ENCODE peak calls at places on chromosomes 1 and 21, in four cellular contexts. I, E, J and N are unnamed samples.

GRCh38 chr1:222370911-222371717 is 176.8 kb downstream of the HHIPL2 start:
- DNase-seq in J (no peak), E (no peak), I (no peak), N (no peak)

GRCh38 chr1:206002160-206002559 is 1.0 kb downstream of the RAB7B start:
- DNase-seq in I (no peak), E (no peak), J (no peak), N (no peak)

GRCh38 chr1:111672338-111672737 is 52.7 kb downstream of the RAP1A start:
- DNase-seq in E (no peak), J (no peak), I (no peak), N (no peak)

GRCh38 chr1:163048970-163049680 is 20.0 kb upstream of the RGS4 start:
- DNase-seq in E (no peak), I (no peak), J (no peak), N (no peak)

GRCh38 chr1:180507826-180508724 is 5.7 kb upstream of the ACBD6 start:
- DNase-seq in E (no peak), J (no peak), I (no peak), N (no peak)

GRCh38 chr1:226845624-226846023 is 24.8 kb upstream of the PSEN2 start:
- DNase-seq in E (no peak), I (no peak), J (no peak), N (no peak)

GRCh38 chr21:17988038-17988437 is 168.9 kb upstream of the C21orf91 start:
- DNase-seq in J (no peak), I (no peak), E (no peak), N (no peak)

GRCh38 chr1:238558156-238558555 is 667.4 kb upstream of the ZP4 start:
- DNase-seq in J (no peak), I (no peak), E (no peak), N (no peak)

GRCh38 chr1:54125671-54126070 is 27.1 kb downstream of the CDCP2 start:
- DNase-seq in J (peak), I (peak), E (no peak), N (no peak)

GRCh38 chr1:215606564-215607168 is 39.6 kb downstream of the KCTD3 start:
- DNase-seq in J (no peak), I (no peak), E (no peak), N (no peak)

GRCh38 chr1:91937613-91938012 is 11.6 kb upstream of the BRDT start:
- DNase-seq in E (no peak), J (no peak), I (no peak), N (no peak)

GRCh38 chr1:111334169-111334568 is 43.5 kb downstream of the CHIA start:
- DNase-seq in E (peak), I (no peak), J (peak), N (no peak)

GRCh38 chr1:186781731-186782130 is 47.0 kb upstream of the PLA2G4A start:
- DNase-seq in I (no peak), E (no peak), J (no peak), N (no peak)

GRCh38 chr1:19437911-19438310 is 47.4 kb downstream of the CAPZB start:
- DNase-seq in I (peak), E (no peak), J (peak), N (no peak)

GRCh38 chr1:87951852-87952251 is 623.2 kb downstream of the LMO4 start:
- DNase-seq in J (no peak), E (no peak), I (no peak), N (no peak)

GRCh38 chr1:13823126-13823880 is 123.3 kb downstream of the PRDM2 start:
- DNase-seq in J (no peak), E (no peak), I (no peak), N (no peak)

GRCh38 chr1:75855010-75855409 is 58.3 kb downstream of the MSH4 start:
- DNase-seq in E (no peak), J (no peak), I (no peak), N (no peak)

GRCh38 chr1:169538998-169539871 is 47.0 kb downstream of the F5 start:
- DNase-seq in J (no peak), I (no peak), E (no peak), N (no peak)

GRCh38 chr1:24878775-24879742 is 51.0 kb downstream of the RUNX3 start:
- DNase-seq in J (peak), I (no peak), E (no peak), N (peak)

GRCh38 chr1:3539707-3540425 is 71.4 kb downstream of the MEGF6 start:
- DNase-seq in J (no peak), I (peak), E (no peak), N (no peak)

GRCh38 chr21:33240404-33240803 is 10.7 kb downstream of the IFNAR2 start:
- DNase-seq in E (no peak), I (no peak), J (no peak), N (no peak)

GRCh38 chr1:66182551-66183178 is 351.3 kb upstream of the SGIP1 start:
- DNase-seq in I (no peak), E (no peak), J (no peak), N (no peak)

GRCh38 chr1:181112071-181112929 is 23.8 kb downstream of the IER5 start:
- DNase-seq in I (peak), E (no peak), J (peak), N (no peak)

GRCh38 chr1:115555446-115555845 is 86.3 kb upstream of the VANGL1 start:
- DNase-seq in I (no peak), J (no peak), E (no peak), N (no peak)

GRCh38 chr1:104195395-104195794 is 445.7 kb downstream of the AMY1C start:
- DNase-seq in I (no peak), J (no peak), E (no peak), N (no peak)

GRCh38 chr1:32269744-32270143 is 18.7 kb downstream of the LCK start:
- DNase-seq in J (no peak), E (no peak), I (no peak), N (no peak)

GRCh38 chr1:32448773-32449456 is 16.0 kb upstream of the ZBTB8B start:
- DNase-seq in E (no peak), I (no peak), J (no peak), N (no peak)

GRCh38 chr1:165827199-165828102 is at the start of gene UCK2:
- DNase-seq in E (peak), J (peak), I (peak), N (peak)

GRCh38 chr1:26190373-26190987 is at the start of gene CATSPER4:
- DNase-seq in J (no peak), I (peak), E (no peak), N (no peak)

GRCh38 chr1:22830131-22830566 is 119.5 kb downstream of the EPHB2 start:
- DNase-seq in J (no peak), I (no peak), E (no peak), N (no peak)

GRCh38 chr1:230636575-230637163 is 5.6 kb upstream of the COG2 start:
- DNase-seq in J (no peak), E (no peak), I (no peak), N (no peak)

GRCh38 chr1:23915470-23915869 is 2.3 kb upstream of the CNR2 start:
- DNase-seq in E (no peak), I (no peak), J (no peak), N (no peak)

GRCh38 chr1:19436716-19437476 is 48.4 kb downstream of the CAPZB start:
- DNase-seq in I (peak), E (no peak), J (peak), N (no peak)

GRCh38 chr21:46424062-46424591 is 34.6 kb upstream of the DIP2A start:
- DNase-seq in I (no peak), J (no peak), E (peak), N (peak)

GRCh38 chr1:69278923-69279322 is 288.8 kb upstream of the LRRC7 start:
- DNase-seq in I (no peak), J (no peak), E (no peak), N (no peak)

GRCh38 chr1:212700892-212701819 is 1.5 kb upstream of the BATF3 start:
- DNase-seq in E (peak), I (peak), J (peak), N (no peak)

GRCh38 chr1:113018911-113019310 is 54.1 kb upstream of the LRIG2 start:
- DNase-seq in I (no peak), E (no peak), J (no peak), N (no peak)

GRCh38 chr1:113027449-113027848 is 45.5 kb upstream of the LRIG2 start:
- DNase-seq in I (no peak), J (no peak), E (no peak), N (no peak)

GRCh38 chr1:113027008-113027407 is 46.0 kb upstream of the LRIG2 start:
- DNase-seq in I (no peak), J (no peak), E (no peak), N (no peak)

DNA sequence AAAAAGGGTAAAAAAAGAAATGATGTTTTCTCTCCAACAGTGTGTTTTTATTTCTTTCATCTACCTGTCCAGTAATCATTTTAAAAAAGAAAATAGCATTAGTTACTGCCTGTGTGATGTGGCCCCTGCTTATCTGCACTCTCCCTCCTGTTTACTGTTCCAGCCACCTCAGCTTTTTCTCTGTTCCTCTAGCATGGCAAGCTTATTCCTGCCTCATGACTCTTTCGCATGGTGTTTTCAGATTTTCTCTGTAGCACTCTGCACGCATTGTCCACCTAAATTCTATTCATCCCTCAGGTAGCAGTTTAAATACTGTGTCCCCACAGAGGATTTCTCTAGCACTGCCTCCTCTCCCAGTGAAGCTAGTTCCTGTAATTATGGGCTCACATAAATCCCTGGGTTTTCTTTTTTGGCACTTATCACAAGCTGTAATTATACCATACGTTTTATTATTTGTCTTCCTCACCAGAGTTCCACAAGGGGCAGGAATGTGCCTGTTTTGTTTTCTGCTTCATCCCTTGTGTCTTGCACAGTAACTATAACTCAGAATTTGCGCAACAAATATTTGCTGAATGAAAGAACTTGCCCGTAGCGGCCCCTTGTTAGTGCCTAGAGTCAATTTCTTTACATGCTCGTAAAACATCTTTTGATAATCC is 51.4 kb upstream of the LRIG2 start:
- DNase-seq in I (no peak), J (no peak), E (no peak), N (no peak)
- TF ChIP-seq CTCF in I (no peak), J (no peak), E (no peak), N (no peak)

GRCh38 chr1:84360303-84360702 is 38.0 kb upstream of the DNASE2B start:
- DNase-seq in J (no peak), I (no peak), E (no peak), N (no peak)
- TF ChIP-seq CTCF in J (no peak), I (no peak), E (no peak), N (no peak)

GRCh38 chr21:14376854-14377253 is 6.1 kb downstream of the HSPA13 start:
- DNase-seq in E (no peak), J (no peak), I (no peak), N (no peak)
- TF ChIP-seq CTCF in E (no peak), J (no peak), I (no peak), N (no peak)

GRCh38 chr1:220787069-220787614 is 429 bp downstream of the MTARC1 start:
- DNase-seq in I (peak), E (no peak), J (peak), N (no peak)
- TF ChIP-seq CTCF in I (no peak), E (no peak), J (no peak), N (no peak)

DNA sequence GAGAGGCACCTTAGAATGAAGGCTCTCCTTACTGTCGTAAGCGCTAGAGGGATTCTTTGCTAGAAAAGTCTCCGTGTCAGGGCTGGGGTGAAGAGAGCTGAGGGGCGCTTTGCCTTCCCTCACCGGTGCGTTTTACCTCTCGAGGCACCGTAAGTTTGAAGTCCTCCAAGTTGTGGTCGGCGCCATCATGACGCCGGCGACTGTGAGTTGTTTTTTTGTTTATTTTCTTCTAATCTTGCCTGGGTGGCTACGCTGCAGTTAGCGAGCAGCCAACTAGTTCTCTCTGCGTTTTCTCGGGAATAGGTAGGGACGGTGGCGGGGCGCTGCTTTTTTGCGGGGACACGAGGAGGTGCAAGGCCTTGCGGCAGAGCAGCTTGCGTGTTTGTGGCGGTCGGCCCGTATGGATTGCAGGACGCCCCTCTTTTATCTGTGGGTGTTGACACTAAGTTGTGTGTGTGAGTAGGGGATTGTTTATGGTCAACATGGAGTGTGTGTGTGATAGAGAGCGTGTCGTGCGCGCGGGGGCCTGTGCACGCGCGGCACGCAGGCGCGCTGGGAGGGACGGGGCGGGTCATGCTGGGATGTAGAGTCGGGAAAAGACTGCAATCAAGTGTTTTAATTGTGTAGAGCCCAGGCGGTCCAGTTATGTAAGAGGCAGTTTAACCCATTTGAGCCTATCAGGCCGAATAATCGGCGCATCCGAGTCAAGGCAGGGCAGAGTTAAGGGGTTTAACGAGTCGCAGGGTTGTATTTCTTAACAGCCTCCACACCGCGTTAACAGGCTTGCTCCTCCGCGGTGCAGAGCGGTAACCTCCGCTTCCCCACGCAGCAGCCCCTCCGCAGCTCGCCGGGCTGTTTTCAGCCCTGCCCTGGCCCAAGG is 1.1 kb upstream of the NEGR1 start:
- DNase-seq in J (peak), I (peak), E (peak), N (peak)
- TF ChIP-seq CTCF in J (no peak), I (no peak), E (no peak), N (no peak)

DNA sequence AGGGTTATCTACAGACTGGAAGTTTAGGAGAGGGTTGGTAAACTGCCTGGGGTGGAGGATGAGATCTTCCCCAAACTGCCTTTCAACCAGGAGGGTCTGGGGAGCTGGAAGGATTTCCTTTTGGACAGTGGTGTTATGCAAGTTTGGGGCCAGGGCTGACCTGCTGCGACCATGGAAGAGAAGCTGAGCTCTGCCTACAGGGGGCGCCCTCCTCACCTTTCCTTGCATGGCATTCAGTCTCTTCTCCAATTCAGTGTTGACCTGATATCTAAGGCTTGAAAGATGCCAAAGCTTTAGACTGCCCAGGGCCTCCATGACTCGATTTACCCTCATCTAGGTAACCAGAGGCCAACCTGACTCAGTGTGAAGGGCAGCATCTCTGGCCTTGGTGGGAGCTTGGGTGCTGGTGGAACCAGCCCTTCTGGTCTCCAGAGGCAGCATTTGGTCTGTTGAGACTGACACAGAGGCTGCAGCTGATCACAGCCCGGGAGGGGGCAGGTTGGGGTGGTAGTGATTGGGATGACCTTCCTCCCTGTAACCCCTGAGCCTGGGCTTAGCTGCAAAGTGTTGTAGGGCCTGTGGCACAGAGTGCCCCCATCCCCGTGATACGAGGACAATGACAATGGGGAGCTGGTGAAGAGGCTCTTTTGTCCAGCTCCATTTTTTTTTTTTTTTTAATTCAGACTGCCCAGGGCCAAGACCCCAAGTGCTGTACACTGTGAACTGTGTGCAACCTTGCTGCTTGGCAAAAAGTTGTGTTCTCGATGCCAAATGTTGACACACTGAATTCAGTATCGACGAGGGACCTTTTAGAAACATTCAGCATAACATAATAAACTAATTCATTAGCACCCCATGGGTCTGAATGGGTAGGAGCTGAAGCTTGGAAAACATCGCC is 169.9 kb downstream of the GRIK3 start:
- DNase-seq in E (no peak), I (no peak), J (no peak), N (no peak)
- TF ChIP-seq CTCF in E (no peak), I (no peak), J (no peak), N (no peak)